ENCODE peak calls at places on chromosomes 3 and 15, in five cellular contexts. S, R, A, T and O are unnamed samples.

GRCh38 chr15:97547381-97547780 is 413.1 kb upstream of the ARRDC4 start:
- DNase-seq in S (no peak), R (no peak), A (no peak), T (no peak), O (no peak)

GRCh38 chr3:65400893-65401292 is 637.8 kb downstream of the MAGI1 start:
- DNase-seq in S (no peak), R (no peak), A (no peak), T (no peak), O (no peak)

GRCh38 chr3:64272271-64272670 is 47.0 kb upstream of the PRICKLE2 start:
- DNase-seq in S (no peak), R (no peak), A (no peak), T (no peak), O (no peak)

GRCh38 chr3:116299646-116300081 is 145.6 kb downstream of the LSAMP start:
- DNase-seq in S (no peak), R (no peak), A (no peak), T (no peak), O (no peak)

GRCh38 chr15:41827290-41827879 is 507 bp upstream of the JMJD7 start:
- DNase-seq in S (no peak), R (no peak), A (no peak), T (no peak), O (no peak)

GRCh38 chr15:60591491-60592385 is 112.8 kb upstream of the ICE2 start:
- DNase-seq in S (peak; percentile 77), R (no peak), A (peak; percentile 39), T (peak; percentile 46), O (no peak)

GRCh38 chr3:51099794-51100542 is 285.1 kb upstream of the MANF start:
- DNase-seq in S (no peak), R (peak; percentile 16), A (peak; percentile 39), T (no peak), O (peak; percentile 73)

GRCh38 chr15:52445954-52446353 is 82.7 kb downstream of the MYO5A start:
- DNase-seq in S (no peak), R (no peak), A (no peak), T (no peak), O (no peak)

GRCh38 chr15:28006116-28006911 is 92.8 kb downstream of the OCA2 start:
- DNase-seq in S (peak; percentile 46), R (no peak), A (no peak), T (no peak), O (no peak)

GRCh38 chr15:80660114-80660513 is 35.0 kb upstream of the ABHD17C start:
- DNase-seq in S (no peak), R (no peak), A (no peak), T (no peak), O (peak; percentile 63)